ENCODE peak calls at places on chromosomes 16 and 17, in nine cellular contexts. N, G, L, C, H, S, U, F and X are unnamed samples.

GRCh38 chr17:76388966-76389888 is 4.8 kb downstream of the SPHK1 start:
- DNase-seq in N (no peak), G (no peak), L (peak), C (no peak), H (no peak), S (no peak), U (no peak), F (no peak), X (no peak)

GRCh38 chr16:54655171-54655590 is 275.5 kb upstream of the IRX5 start:
- DNase-seq in N (no peak), G (no peak), L (peak), C (no peak), H (no peak), S (no peak), U (peak), F (peak), X (no peak)

GRCh38 chr16:88759245-88759975 is 25.6 kb downstream of the PIEZO1 start:
- DNase-seq in N (no peak), G (peak), L (peak), C (no peak), H (no peak), S (no peak), U (peak), F (no peak), X (peak)

GRCh38 chr17:63960006-63960405 is 12.7 kb downstream of the SCN4A start:
- DNase-seq in N (no peak), G (no peak), L (no peak), C (peak), H (no peak), S (no peak), U (no peak), F (no peak), X (no peak)

GRCh38 chr16:3945751-3946603 is 65.5 kb upstream of the CREBBP start:
- DNase-seq in N (peak), G (no peak), L (peak), C (no peak), H (peak), S (no peak), U (no peak), F (peak), X (no peak)

GRCh38 chr16:57358527-57359095 is at the start of gene CCL22:
- DNase-seq in N (no peak), G (peak), L (peak), C (no peak), H (no peak), S (no peak), U (no peak), F (no peak), X (no peak)

GRCh38 chr16:3553138-3553923 is 23.9 kb downstream of the NLRC3 start:
- DNase-seq in N (no peak), G (no peak), L (no peak), C (no peak), H (no peak), S (no peak), U (no peak), F (no peak), X (no peak)

GRCh38 chr17:75764711-75765421 is at the start of gene GALK1:
- DNase-seq in N (peak), G (peak), L (peak), C (peak), H (peak), S (peak), U (peak), F (peak), X (peak)

GRCh38 chr17:74954665-74955421 is 17.7 kb downstream of the HID1 start:
- DNase-seq in N (no peak), G (no peak), L (no peak), C (no peak), H (no peak), S (no peak), U (no peak), F (no peak), X (no peak)

GRCh38 chr17:8003594-8004181 is 1.3 kb downstream of the GUCY2D start:
- DNase-seq in N (no peak), G (no peak), L (no peak), C (no peak), H (no peak), S (no peak), U (no peak), F (no peak), X (no peak)

GRCh38 chr16:72680732-72681131 is 367.2 kb downstream of the ZFHX3 start:
- DNase-seq in N (no peak), G (no peak), L (no peak), C (no peak), H (no peak), S (no peak), U (no peak), F (no peak), X (no peak)

GRCh38 chr17:43019418-43019817 is 2.8 kb downstream of the VAT1 start:
- DNase-seq in N (no peak), G (peak), L (no peak), C (no peak), H (no peak), S (no peak), U (no peak), F (peak), X (peak)

GRCh38 chr17:2545393-2545792 is 33.7 kb upstream of the METTL16 start:
- DNase-seq in N (no peak), G (peak), L (peak), C (no peak), H (no peak), S (no peak), U (no peak), F (peak), X (no peak)

GRCh38 chr16:85460983-85461813 is 151.9 kb upstream of the GSE1 start:
- DNase-seq in N (peak), G (no peak), L (no peak), C (peak), H (peak), S (no peak), U (peak), F (peak), X (no peak)

GRCh38 chr17:8673621-8674020 is 43.1 kb upstream of the MYH10 start:
- DNase-seq in N (no peak), G (no peak), L (no peak), C (no peak), H (no peak), S (no peak), U (no peak), F (peak), X (no peak)

GRCh38 chr16:65697061-65697460 is 575.2 kb upstream of the CDH11 start:
- DNase-seq in N (no peak), G (no peak), L (no peak), C (no peak), H (no peak), S (no peak), U (no peak), F (no peak), X (no peak)

GRCh38 chr17:71033336-71033735 is 864.0 kb downstream of the KCNJ2 start:
- DNase-seq in N (no peak), G (no peak), L (no peak), C (no peak), H (no peak), S (no peak), U (no peak), F (no peak), X (no peak)

GRCh38 chr16:89297156-89297869 is 79.8 kb downstream of the ZNF778 start:
- DNase-seq in N (no peak), G (no peak), L (no peak), C (no peak), H (no peak), S (no peak), U (peak), F (no peak), X (no peak)

GRCh38 chr17:80761421-80761871 is 216.8 kb downstream of the RPTOR start:
- DNase-seq in N (peak), G (peak), L (no peak), C (no peak), H (peak), S (no peak), U (no peak), F (no peak), X (no peak)

GRCh38 chr16:57757326-57757786 is 21.8 kb downstream of the KATNB1 start:
- DNase-seq in N (peak), G (peak), L (peak), C (peak), H (peak), S (peak), U (peak), F (peak), X (peak)

GRCh38 chr17:34782271-34782670 is 179.0 kb downstream of the CCT6B start:
- DNase-seq in N (no peak), G (no peak), L (no peak), C (no peak), H (no peak), S (no peak), U (no peak), F (no peak), X (no peak)

GRCh38 chr17:49914096-49914490 is 54.9 kb upstream of the DLX4 start:
- DNase-seq in N (no peak), G (no peak), L (no peak), C (no peak), H (no peak), S (no peak), U (no peak), F (no peak), X (no peak)

GRCh38 chr17:47707056-47707791 is 13.3 kb downstream of the TBKBP1 start:
- DNase-seq in N (no peak), G (no peak), L (no peak), C (no peak), H (no peak), S (no peak), U (no peak), F (no peak), X (no peak)

GRCh38 chr17:50117202-50118040 is 12.5 kb downstream of the SAMD14 start:
- DNase-seq in N (no peak), G (peak), L (peak), C (no peak), H (peak), S (peak), U (peak), F (peak), X (peak)

GRCh38 chr16:89413811-89414585 is 76.4 kb downstream of the ANKRD11 start:
- DNase-seq in N (no peak), G (no peak), L (no peak), C (peak), H (no peak), S (no peak), U (no peak), F (no peak), X (no peak)

GRCh38 chr17:58275417-58275816 is 5.3 kb downstream of the MPO start:
- DNase-seq in N (no peak), G (no peak), L (no peak), C (no peak), H (no peak), S (no peak), U (no peak), F (no peak), X (no peak)

GRCh38 chr17:17300624-17301568 is 2.3 kb upstream of the NT5M start:
- DNase-seq in N (peak), G (peak), L (peak), C (no peak), H (peak), S (no peak), U (peak), F (peak), X (peak)

GRCh38 chr17:77373298-77374169 is 232.8 kb downstream of the SEC14L1 start:
- DNase-seq in N (no peak), G (peak), L (peak), C (no peak), H (no peak), S (peak), U (peak), F (peak), X (peak)

DNA sequence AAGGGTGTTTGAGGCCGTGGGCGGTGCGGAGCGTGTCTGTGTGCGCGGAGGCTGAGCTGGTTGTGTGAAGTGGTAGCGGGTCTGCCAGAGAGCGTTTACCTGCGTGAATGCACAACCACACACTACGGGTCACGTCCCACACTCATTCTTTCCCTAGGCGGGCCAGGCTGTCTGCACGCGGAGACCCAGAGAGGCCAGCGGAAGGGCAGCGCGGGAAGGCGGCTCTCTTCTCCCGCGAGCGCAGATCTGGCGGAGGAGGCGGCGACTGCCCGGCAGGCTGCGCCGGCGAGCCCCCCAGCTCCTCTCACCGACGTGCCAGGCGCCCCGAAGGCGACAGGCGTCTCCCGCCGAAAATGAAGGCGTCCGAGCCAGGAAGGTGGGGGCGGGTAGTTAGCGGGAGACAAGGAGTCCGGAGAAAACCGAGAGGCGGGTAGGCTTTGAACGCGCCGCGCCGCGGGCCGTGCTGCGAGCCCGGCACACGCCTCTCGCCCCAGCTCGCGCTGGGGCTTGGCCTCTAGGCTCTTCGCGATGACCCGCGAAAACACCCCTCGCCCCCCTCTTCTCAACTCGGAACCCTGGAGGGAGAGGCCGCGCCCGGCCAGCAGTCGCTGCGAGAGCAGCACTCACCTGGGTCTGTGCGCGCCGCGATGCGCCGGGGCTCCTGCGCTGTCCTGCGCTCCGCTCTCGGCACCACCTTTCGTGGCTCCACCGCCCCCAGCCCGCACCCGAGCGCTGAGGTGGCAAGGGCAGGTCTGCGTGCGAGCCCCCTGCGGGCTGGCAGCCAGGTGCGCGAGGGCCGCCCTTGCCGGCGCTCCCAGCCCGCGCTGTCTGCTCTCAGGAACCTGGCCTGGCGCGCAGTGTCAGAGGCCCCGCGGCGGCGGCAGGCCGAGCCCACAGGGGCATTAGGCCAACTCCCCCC is 2.0 kb upstream of the FOXF1 start:
- DNase-seq in N (no peak), G (no peak), L (no peak), C (no peak), H (no peak), S (no peak), U (no peak), F (no peak), X (no peak)
- TF ChIP-seq POLR2A in N (no peak), G (no peak), L (no peak), C (no peak), H (no peak), S (no peak), U (no peak), F (no peak), X (no peak)

DNA sequence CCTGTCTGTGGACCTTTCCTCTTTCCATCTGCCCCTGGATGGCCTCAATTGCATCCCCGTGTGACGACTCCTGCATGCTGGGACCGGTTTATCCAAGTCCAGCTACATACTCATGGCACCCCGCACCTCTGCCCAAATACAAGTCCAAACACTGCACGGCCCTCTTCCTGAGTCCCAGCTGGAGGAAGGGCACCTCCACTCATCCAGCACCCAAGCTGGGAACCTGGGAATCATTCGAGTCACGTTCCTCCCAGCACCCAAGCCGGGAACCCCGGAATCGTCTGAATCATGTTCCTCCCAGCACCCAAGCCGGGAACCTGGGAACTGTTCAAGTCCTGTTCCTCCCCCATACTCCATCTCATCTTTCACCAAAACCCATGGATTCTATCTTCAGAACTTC is 10.2 kb downstream of the TRARG1 start:
- DNase-seq in N (no peak), G (no peak), L (no peak), C (no peak), H (no peak), S (no peak), U (no peak), F (no peak), X (no peak)
- TF ChIP-seq POLR2A in N (no peak), G (no peak), L (no peak), C (no peak), H (no peak), S (no peak), U (no peak), F (no peak), X (no peak)

GRCh38 chr16:27843800-27844199 is 219.7 kb downstream of the GSG1L start:
- DNase-seq in N (no peak), G (no peak), L (no peak), C (no peak), H (no peak), S (no peak), U (no peak), F (no peak), X (no peak)

GRCh38 chr16:27841911-27842310 is 221.6 kb downstream of the GSG1L start:
- DNase-seq in N (no peak), G (peak), L (no peak), C (no peak), H (no peak), S (no peak), U (no peak), F (no peak), X (no peak)

GRCh38 chr16:27847030-27847550 is 216.4 kb downstream of the GSG1L start:
- DNase-seq in N (peak), G (peak), L (peak), C (no peak), H (no peak), S (no peak), U (no peak), F (no peak), X (no peak)

GRCh38 chr16:27841061-27841801 is 222.3 kb downstream of the GSG1L start:
- DNase-seq in N (no peak), G (peak), L (no peak), C (no peak), H (no peak), S (no peak), U (no peak), F (no peak), X (no peak)

GRCh38 chr16:27844826-27845225 is 218.7 kb downstream of the GSG1L start:
- DNase-seq in N (no peak), G (peak), L (peak), C (no peak), H (no peak), S (no peak), U (no peak), F (no peak), X (no peak)
- TF ChIP-seq POLR2A in N (no peak), G (no peak), L (no peak), C (no peak), H (no peak), S (no peak), U (no peak), F (no peak), X (no peak)

GRCh38 chr16:1877089-1877488 is 5.1 kb upstream of the MEIOB start:
- DNase-seq in N (no peak), G (peak), L (no peak), C (no peak), H (no peak), S (no peak), U (no peak), F (no peak), X (no peak)

GRCh38 chr16:1876468-1876867 is 4.5 kb upstream of the MEIOB start:
- DNase-seq in N (no peak), G (peak), L (no peak), C (no peak), H (no peak), S (no peak), U (no peak), F (no peak), X (no peak)

GRCh38 chr16:1879477-1879876 is 7.5 kb upstream of the MEIOB start:
- DNase-seq in N (no peak), G (no peak), L (no peak), C (no peak), H (no peak), S (no peak), U (no peak), F (no peak), X (no peak)

GRCh38 chr16:1878256-1878655 is 6.3 kb upstream of the MEIOB start:
- DNase-seq in N (no peak), G (no peak), L (no peak), C (no peak), H (no peak), S (no peak), U (no peak), F (no peak), X (no peak)

DNA sequence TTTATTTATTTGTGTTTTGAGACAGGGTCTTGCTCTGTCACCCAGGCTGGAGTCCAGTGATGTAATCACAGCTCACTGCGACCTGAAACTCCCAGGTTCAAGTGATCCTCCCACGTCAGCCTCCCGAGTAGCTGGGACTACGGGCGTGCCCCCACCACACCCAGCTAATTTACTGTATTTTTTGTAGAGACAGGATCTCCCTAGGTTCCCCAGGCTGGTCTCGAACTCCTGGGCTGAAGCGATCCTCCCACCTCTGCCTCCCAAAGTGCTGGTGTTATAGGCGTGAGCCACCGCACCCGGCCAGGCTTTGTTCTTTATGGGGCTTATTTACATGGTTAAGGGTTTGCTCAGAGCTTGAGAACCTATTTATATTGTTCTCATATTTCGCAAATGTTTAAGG is 5.8 kb upstream of the MEIOB start:
- DNase-seq in N (no peak), G (peak), L (no peak), C (no peak), H (no peak), S (no peak), U (no peak), F (no peak), X (no peak)
- TF ChIP-seq POLR2A in N (no peak), G (no peak), L (no peak), C (no peak), H (no peak), S (no peak), U (no peak), F (no peak), X (no peak)

GRCh38 chr17:39573447-39574298 is 34.0 kb downstream of the NEUROD2 start:
- DNase-seq in N (peak), G (peak), L (peak), C (peak), H (peak), S (peak), U (peak), F (peak), X (peak)
- TF ChIP-seq POLR2A in N (peak), G (no peak), L (no peak), C (no peak), H (peak), S (no peak), U (no peak), F (peak), X (no peak)

GRCh38 chr17:28700278-28700677 is 11.4 kb downstream of the PROCA1 start:
- DNase-seq in N (no peak), G (no peak), L (no peak), C (no peak), H (no peak), S (no peak), U (no peak), F (no peak), X (no peak)
- TF ChIP-seq POLR2A in N (no peak), G (no peak), L (no peak), C (no peak), H (no peak), S (no peak), U (no peak), F (no peak), X (no peak)